ENCODE peak calls at places on chromosomes 12 and 14, in six cellular contexts. B is BJ, Z is lower lobe of right lung, J is omental fat pad, V is endodermal cell, D is spleen. P is an unnamed sample.

GRCh38 chr12:56931474-56931978 is 2.7 kb downstream of the SDR9C7 start:
- DNase-seq in V (no peak), B (no peak), Z (no peak), J (no peak), D (no peak), P (no peak)

GRCh38 chr12:50055831-50056628 is 1.4 kb upstream of the ASIC1 start:
- DNase-seq in Z (peak), J (no peak), D (no peak), B (no peak), V (peak), P (no peak)

GRCh38 chr12:132554857-132555630 is 55.3 kb downstream of the LRCOL1 start:
- DNase-seq in V (peak), D (no peak), J (no peak), Z (no peak), B (no peak), P (no peak)

GRCh38 chr12:89529738-89530137 is 3.9 kb upstream of the POC1B start:
- DNase-seq in B (no peak), Z (no peak), D (no peak), J (no peak), V (no peak), P (no peak)

GRCh38 chr14:20680363-20680762 is 4.0 kb upstream of the RNASE4 start:
- DNase-seq in V (peak), Z (no peak), J (no peak), D (no peak), B (no peak), P (no peak)

GRCh38 chr12:93025145-93026103 is 96.3 kb upstream of the EEA1 start:
- DNase-seq in J (no peak), Z (no peak), D (no peak), V (no peak), B (peak), P (no peak)

GRCh38 chr14:76034566-76034965 is 49.0 kb downstream of the IFT43 start:
- DNase-seq in B (no peak), Z (no peak), J (no peak), D (no peak), V (no peak), P (no peak)

GRCh38 chr12:105040476-105040875 is 43.8 kb downstream of the ALDH1L2 start:
- DNase-seq in Z (no peak), J (no peak), D (no peak), V (no peak), B (no peak), P (no peak)

GRCh38 chr12:113048716-113049127 is 7.8 kb upstream of the DTX1 start:
- DNase-seq in J (no peak), V (peak), D (no peak), Z (no peak), B (no peak), P (no peak)

GRCh38 chr12:94730846-94731245 is 80.5 kb upstream of the TMCC3 start:
- DNase-seq in D (no peak), Z (no peak), J (no peak), B (no peak), V (no peak), P (no peak)

GRCh38 chr12:94445662-94446061 is 14.0 kb downstream of the CEP83 start:
- DNase-seq in J (no peak), V (no peak), Z (no peak), B (no peak), D (no peak), P (no peak)

GRCh38 chr14:104239185-104239775 is 100.9 kb downstream of the KIF26A start:
- DNase-seq in V (peak), Z (peak), B (no peak), D (no peak), J (no peak), P (no peak)

DNA sequence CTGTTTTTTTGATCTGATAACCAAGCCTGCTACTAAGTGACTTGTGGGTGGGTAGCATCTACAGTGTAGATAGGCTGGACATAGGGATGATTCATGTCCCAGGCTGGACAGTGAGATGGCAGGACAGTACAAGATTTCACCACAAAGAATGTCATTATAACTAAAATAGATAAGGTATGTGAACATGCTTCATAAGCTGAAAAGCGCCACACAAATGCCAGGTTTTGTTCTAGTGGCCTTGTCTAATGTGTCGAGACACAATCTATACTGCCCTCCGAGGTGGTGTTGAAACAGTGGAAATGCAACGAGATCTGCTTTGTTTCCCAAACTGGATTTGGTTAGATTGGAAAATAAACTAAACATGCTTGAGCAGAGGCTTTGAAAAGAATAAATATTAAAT is 4.4 kb downstream of the LGALS3 start:
- DNase-seq in Z (no peak), D (no peak), J (no peak), V (no peak), B (no peak), P (no peak)
- TF ChIP-seq CTCF in Z (no peak), D (peak), J (no peak), V (peak), B (peak), P (peak)

DNA sequence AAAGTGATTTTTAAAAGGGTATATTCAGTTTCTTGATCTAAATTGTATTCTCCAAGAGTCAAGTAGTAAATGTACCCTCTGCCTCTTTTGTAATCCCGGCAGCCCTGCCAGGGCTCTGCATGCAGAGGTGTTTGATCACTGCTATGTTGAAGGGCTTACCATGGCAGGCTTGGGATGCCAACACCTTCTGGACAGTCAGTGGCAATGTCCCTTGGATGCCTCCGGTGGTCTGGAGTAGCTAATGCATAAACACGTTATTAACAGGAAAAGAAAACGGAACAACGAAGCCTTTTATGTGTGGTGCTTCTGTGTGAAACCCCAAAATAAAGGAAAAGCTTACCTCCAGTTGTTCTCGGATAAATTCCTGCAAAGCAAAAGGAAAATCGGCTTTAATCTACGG is 19.9 kb downstream of the EIF2B2 start:
- DNase-seq in V (peak), J (no peak), Z (no peak), B (no peak), D (no peak), P (no peak)
- TF ChIP-seq CTCF in V (peak), J (no peak), Z (peak), B (peak), D (peak), P (no peak)

GRCh38 chr14:96051642-96052540 is 12.7 kb downstream of the C14orf132 start:
- DNase-seq in D (peak), Z (no peak), V (peak), B (no peak), J (no peak), P (no peak)
- TF ChIP-seq CTCF in D (no peak), Z (no peak), V (peak), B (no peak), J (no peak), P (no peak)

GRCh38 chr12:20459920-20460319 is 91.6 kb downstream of the PDE3A start:
- DNase-seq in B (no peak), D (no peak), J (no peak), V (peak), Z (no peak), P (no peak)

GRCh38 chr12:20460956-20461355 is 92.6 kb downstream of the PDE3A start:
- DNase-seq in D (no peak), B (no peak), Z (no peak), J (no peak), V (no peak), P (no peak)

DNA sequence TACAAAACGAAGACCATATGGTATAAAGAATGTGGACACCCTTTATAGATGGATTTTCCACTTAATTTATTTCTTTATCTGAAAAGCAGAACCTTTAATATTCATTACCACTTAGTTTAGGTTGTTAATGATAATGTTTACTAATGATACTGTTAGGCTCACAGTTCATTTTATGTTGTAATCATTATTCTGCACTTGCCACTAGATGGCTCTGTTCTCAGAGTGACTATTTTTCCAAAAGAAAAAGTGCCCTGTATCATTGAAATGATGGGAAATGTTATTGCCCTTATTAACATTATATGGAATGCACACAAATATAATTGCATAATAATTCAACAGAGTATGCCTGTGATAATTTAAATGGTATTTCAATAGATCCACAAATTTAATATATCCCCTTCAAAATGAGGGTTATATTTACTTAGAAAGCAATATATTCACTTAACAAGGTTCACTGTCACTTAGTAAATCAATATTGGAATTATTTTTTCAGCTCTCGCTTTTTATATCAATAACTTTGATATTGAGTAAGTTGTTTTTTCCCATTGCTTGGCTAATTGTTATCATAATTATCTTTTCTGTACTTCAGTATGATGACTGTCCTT is 95.7 kb downstream of the PDE3A start:
- DNase-seq in J (no peak), B (no peak), D (no peak), Z (no peak), V (no peak), P (no peak)
- TF ChIP-seq CTCF in J (no peak), B (peak), D (no peak), Z (peak), V (peak), P (no peak)

DNA sequence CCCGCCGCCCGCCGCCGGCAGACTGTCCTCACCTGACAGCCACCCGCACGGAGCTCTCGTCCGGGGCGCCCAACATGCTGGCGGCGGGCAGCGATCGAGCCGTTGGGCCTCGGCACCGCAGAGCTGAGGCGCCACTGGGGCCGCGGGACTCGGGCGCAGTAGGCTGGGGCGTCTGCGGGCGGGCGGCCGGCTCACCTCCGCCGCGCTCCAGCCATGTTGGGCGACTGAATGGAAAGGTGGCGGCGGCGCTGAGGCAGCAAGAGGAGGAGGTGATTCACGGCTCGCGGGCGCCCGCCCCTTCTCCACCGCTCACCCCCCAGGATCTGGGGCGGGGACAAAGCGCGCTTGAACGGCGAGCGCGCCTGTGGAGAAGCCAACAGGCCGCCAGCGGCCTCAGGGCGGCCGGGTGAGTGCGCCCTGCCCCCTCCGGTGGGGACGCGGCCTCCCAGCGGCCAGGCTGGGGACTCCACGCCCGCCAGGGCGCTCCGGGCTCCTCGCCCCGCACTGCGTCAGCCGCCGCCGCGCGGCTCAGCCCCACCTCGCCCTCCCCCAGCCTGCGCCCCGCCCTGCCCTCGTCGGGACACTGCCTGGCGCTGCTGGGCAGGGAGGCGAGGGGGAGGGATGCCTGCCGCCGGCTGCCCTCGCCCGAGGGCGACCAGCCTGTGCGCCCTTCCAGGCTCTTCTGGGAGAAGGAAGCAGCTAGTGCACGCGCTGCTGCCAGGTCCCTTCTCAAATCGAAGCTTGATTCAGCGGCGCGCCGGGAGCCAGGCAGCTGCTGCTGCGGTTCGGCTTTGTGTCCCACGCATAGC is at the start of gene KIF21A:
- DNase-seq in B (peak), J (peak), V (peak), Z (peak), D (peak), P (peak)
- TF ChIP-seq CTCF in B (peak), J (peak), V (peak), Z (peak), D (peak), P (peak)

DNA sequence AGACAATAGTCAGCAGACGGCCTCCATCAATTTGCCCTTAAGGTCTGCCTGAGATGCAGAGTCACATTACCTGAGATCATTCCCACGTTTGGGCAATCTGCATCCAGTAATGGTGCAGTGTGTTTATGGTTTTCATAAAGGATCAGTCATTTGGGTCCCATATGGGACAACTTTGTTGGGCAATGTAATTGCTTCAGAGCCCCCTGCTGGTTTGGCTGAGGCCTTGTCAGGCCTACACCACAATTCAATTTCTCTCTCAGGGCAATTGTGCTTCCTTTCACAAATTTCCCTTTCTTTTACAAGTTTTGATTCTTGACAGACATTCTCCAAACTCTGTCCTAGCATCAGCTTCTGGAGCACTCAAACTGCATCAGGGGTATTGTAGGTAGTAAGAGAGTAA is 191.2 kb upstream of the SSTR1 start:
- DNase-seq in J (no peak), Z (no peak), B (no peak), D (no peak), V (no peak), P (no peak)
- TF ChIP-seq CTCF in J (no peak), Z (peak), B (peak), D (no peak), V (peak), P (no peak)

DNA sequence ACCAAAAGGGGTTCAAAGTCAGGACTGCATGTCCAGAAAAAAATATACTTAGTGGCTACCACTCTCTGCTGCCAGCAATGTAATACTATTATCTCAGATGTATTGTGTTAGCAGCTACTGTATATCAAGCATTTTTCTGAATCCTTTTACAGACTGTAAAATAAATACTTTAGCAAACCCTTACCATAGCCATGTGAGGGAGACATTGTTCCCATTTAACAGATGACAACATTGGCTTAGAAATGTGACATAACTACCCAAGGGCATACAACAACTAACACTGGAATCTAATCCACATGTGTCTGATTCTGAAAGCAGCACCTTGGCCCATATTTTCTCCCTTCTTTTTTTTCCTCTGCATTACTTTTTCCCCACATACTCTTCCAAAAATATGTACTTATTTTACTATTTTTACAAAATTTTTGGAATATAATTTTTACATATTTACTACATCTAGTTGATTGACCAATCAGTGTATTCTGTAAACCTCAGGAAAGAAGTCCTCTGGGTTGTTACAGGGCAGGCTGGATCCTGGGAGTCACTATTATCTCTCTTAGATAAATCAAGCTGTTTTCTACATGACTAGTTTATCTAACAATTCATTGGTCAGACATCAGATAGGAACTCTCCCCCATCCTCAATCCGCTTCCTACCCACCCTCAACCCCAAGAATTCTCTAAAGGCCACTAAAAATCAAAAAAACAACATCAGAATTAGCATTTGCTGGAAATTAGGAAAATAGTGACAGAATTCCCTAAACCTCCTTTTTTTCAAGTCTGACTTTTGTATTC is 154.1 kb downstream of the BTG1 start:
- DNase-seq in D (no peak), V (no peak), J (no peak), B (no peak), Z (no peak), P (no peak)
- TF ChIP-seq CTCF in D (peak), V (no peak), J (no peak), B (no peak), Z (no peak), P (no peak)